ENCODE peak calls at places on chromosomes 16 and 17, in six cellular contexts. One of them, this sample, is unnamed.

GRCh38 chr17:68378202-68379149 is 78.8 kb downstream of the WIPI1 start:
- DNase-seq in GM12864: no peak
- DNase-seq in psoas muscle: peak
- DNase-seq in AG04450: peak
- DNase-seq in lower leg skin: peak
- DNase-seq in ascending aorta: peak
- DNase-seq in this sample: no peak

GRCh38 chr17:77733576-77734296 is 224.8 kb upstream of the TNRC6C start:
- DNase-seq in ascending aorta: no peak
- DNase-seq in lower leg skin: peak
- DNase-seq in GM12864: no peak
- DNase-seq in psoas muscle: no peak
- DNase-seq in AG04450: no peak
- DNase-seq in this sample: no peak

GRCh38 chr17:60354223-60354622 is 37.7 kb downstream of the USP32 start:
- DNase-seq in ascending aorta: no peak
- DNase-seq in GM12864: no peak
- DNase-seq in AG04450: peak
- DNase-seq in psoas muscle: no peak
- DNase-seq in lower leg skin: no peak
- DNase-seq in this sample: no peak

GRCh38 chr17:57868775-57869598 is 19.1 kb upstream of the MRPS23 start:
- DNase-seq in GM12864: no peak
- DNase-seq in psoas muscle: no peak
- DNase-seq in AG04450: no peak
- DNase-seq in lower leg skin: no peak
- DNase-seq in ascending aorta: no peak
- DNase-seq in this sample: no peak

GRCh38 chr16:4306439-4307214 is 9.2 kb upstream of the GLIS2 start:
- DNase-seq in AG04450: no peak
- DNase-seq in psoas muscle: no peak
- DNase-seq in lower leg skin: no peak
- DNase-seq in ascending aorta: no peak
- DNase-seq in GM12864: no peak
- DNase-seq in this sample: no peak

GRCh38 chr17:42519546-42520444 is 16.2 kb upstream of the NAGLU start:
- DNase-seq in ascending aorta: peak
- DNase-seq in AG04450: peak
- DNase-seq in psoas muscle: peak
- DNase-seq in lower leg skin: peak
- DNase-seq in GM12864: no peak
- DNase-seq in this sample: peak

GRCh38 chr16:85550422-85551318 is 62.5 kb upstream of the GSE1 start:
- DNase-seq in lower leg skin: no peak
- DNase-seq in ascending aorta: no peak
- DNase-seq in GM12864: no peak
- DNase-seq in AG04450: no peak
- DNase-seq in psoas muscle: no peak
- DNase-seq in this sample: no peak

GRCh38 chr16:11835891-11836652 is 15.3 kb downstream of the RSL1D1 start:
- DNase-seq in lower leg skin: no peak
- DNase-seq in ascending aorta: no peak
- DNase-seq in AG04450: no peak
- DNase-seq in GM12864: no peak
- DNase-seq in psoas muscle: no peak
- DNase-seq in this sample: no peak

GRCh38 chr17:68807998-68808772 is 147.0 kb downstream of the ABCA8 start:
- DNase-seq in psoas muscle: no peak
- DNase-seq in GM12864: no peak
- DNase-seq in lower leg skin: no peak
- DNase-seq in ascending aorta: no peak
- DNase-seq in AG04450: no peak
- DNase-seq in this sample: no peak

GRCh38 chr17:69898606-69899005 is 176.4 kb upstream of the KCNJ16 start:
- DNase-seq in AG04450: no peak
- DNase-seq in lower leg skin: no peak
- DNase-seq in psoas muscle: no peak
- DNase-seq in GM12864: no peak
- DNase-seq in ascending aorta: no peak
- DNase-seq in this sample: no peak

GRCh38 chr16:16014329-16015224 is 65.2 kb downstream of the ABCC1 start:
- DNase-seq in lower leg skin: no peak
- DNase-seq in AG04450: no peak
- DNase-seq in GM12864: no peak
- DNase-seq in psoas muscle: peak
- DNase-seq in ascending aorta: peak
- DNase-seq in this sample: no peak

GRCh38 chr17:39306509-39307212 is 80.9 kb upstream of the STAC2 start:
- DNase-seq in lower leg skin: no peak
- DNase-seq in GM12864: no peak
- DNase-seq in ascending aorta: no peak
- DNase-seq in psoas muscle: no peak
- DNase-seq in AG04450: no peak
- DNase-seq in this sample: no peak

GRCh38 chr16:62035115-62036092 is 834 bp downstream of the CDH8 start:
- DNase-seq in psoas muscle: no peak
- DNase-seq in ascending aorta: no peak
- DNase-seq in GM12864: no peak
- DNase-seq in AG04450: no peak
- DNase-seq in lower leg skin: no peak
- DNase-seq in this sample: no peak

GRCh38 chr16:49651226-49651625 is 204.7 kb downstream of the ZNF423 start:
- DNase-seq in psoas muscle: no peak
- DNase-seq in lower leg skin: no peak
- DNase-seq in GM12864: no peak
- DNase-seq in AG04450: no peak
- DNase-seq in ascending aorta: no peak
- DNase-seq in this sample: no peak

GRCh38 chr16:56625140-56625942 is at the start of gene MT1E:
- DNase-seq in AG04450: no peak
- DNase-seq in lower leg skin: peak
- DNase-seq in ascending aorta: no peak
- DNase-seq in GM12864: no peak
- DNase-seq in psoas muscle: peak
- DNase-seq in this sample: no peak

GRCh38 chr17:44204453-44204882 is 4.8 kb upstream of the ATXN7L3 start:
- DNase-seq in GM12864: no peak
- DNase-seq in ascending aorta: no peak
- DNase-seq in lower leg skin: peak
- DNase-seq in psoas muscle: no peak
- DNase-seq in AG04450: no peak
- DNase-seq in this sample: no peak

GRCh38 chr16:69187387-69187890 is 475 bp downstream of the SNTB2 start:
- DNase-seq in AG04450: no peak
- DNase-seq in GM12864: no peak
- DNase-seq in lower leg skin: peak
- DNase-seq in psoas muscle: peak
- DNase-seq in ascending aorta: no peak
- DNase-seq in this sample: no peak

GRCh38 chr17:34996422-34997029 is 16.2 kb downstream of the LIG3 start:
- DNase-seq in AG04450: no peak
- DNase-seq in lower leg skin: no peak
- DNase-seq in psoas muscle: no peak
- DNase-seq in GM12864: no peak
- DNase-seq in ascending aorta: no peak
- DNase-seq in this sample: no peak

GRCh38 chr17:43854498-43854897 is 7.5 kb downstream of the CD300LG start:
- DNase-seq in ascending aorta: no peak
- DNase-seq in GM12864: no peak
- DNase-seq in AG04450: no peak
- DNase-seq in psoas muscle: no peak
- DNase-seq in lower leg skin: no peak
- DNase-seq in this sample: no peak

GRCh38 chr16:21980032-21980431 is 20.9 kb downstream of the PDZD9 start:
- DNase-seq in psoas muscle: no peak
- DNase-seq in GM12864: no peak
- DNase-seq in ascending aorta: no peak
- DNase-seq in lower leg skin: no peak
- DNase-seq in AG04450: no peak
- DNase-seq in this sample: no peak

GRCh38 chr16:54244061-54244886 is 42.3 kb downstream of the IRX3 start:
- DNase-seq in AG04450: no peak
- DNase-seq in lower leg skin: peak
- DNase-seq in psoas muscle: no peak
- DNase-seq in GM12864: no peak
- DNase-seq in ascending aorta: no peak
- DNase-seq in this sample: no peak

GRCh38 chr16:53809088-53809951 is 105.4 kb downstream of the FTO start:
- DNase-seq in GM12864: no peak
- DNase-seq in psoas muscle: no peak
- DNase-seq in ascending aorta: no peak
- DNase-seq in AG04450: peak
- DNase-seq in lower leg skin: no peak
- DNase-seq in this sample: no peak

GRCh38 chr16:77888786-77889185 is 100.4 kb downstream of the VAT1L start:
- DNase-seq in psoas muscle: no peak
- DNase-seq in GM12864: no peak
- DNase-seq in lower leg skin: peak
- DNase-seq in AG04450: no peak
- DNase-seq in ascending aorta: no peak
- DNase-seq in this sample: no peak

GRCh38 chr17:52965856-52966255 is 807.3 kb upstream of the CA10 start:
- DNase-seq in AG04450: no peak
- DNase-seq in GM12864: no peak
- DNase-seq in psoas muscle: no peak
- DNase-seq in ascending aorta: no peak
- DNase-seq in lower leg skin: no peak
- DNase-seq in this sample: no peak

GRCh38 chr16:65122974-65123845 is 1.3 kb upstream of the CDH11 start:
- DNase-seq in ascending aorta: no peak
- DNase-seq in AG04450: no peak
- DNase-seq in psoas muscle: peak
- DNase-seq in lower leg skin: peak
- DNase-seq in GM12864: no peak
- DNase-seq in this sample: no peak

GRCh38 chr17:77887464-77888241 is 70.8 kb upstream of the TNRC6C start:
- DNase-seq in ascending aorta: peak
- DNase-seq in lower leg skin: peak
- DNase-seq in GM12864: no peak
- DNase-seq in psoas muscle: peak
- DNase-seq in AG04450: peak
- DNase-seq in this sample: peak

GRCh38 chr16:74661064-74661463 is 5.6 kb downstream of the RFWD3 start:
- DNase-seq in GM12864: no peak
- DNase-seq in AG04450: no peak
- DNase-seq in psoas muscle: no peak
- DNase-seq in lower leg skin: no peak
- DNase-seq in ascending aorta: no peak
- DNase-seq in this sample: no peak

GRCh38 chr17:2053380-2054261 is 1.3 kb upstream of the HIC1 start:
- DNase-seq in lower leg skin: peak
- DNase-seq in ascending aorta: no peak
- DNase-seq in psoas muscle: peak
- DNase-seq in AG04450: no peak
- DNase-seq in GM12864: no peak
- DNase-seq in this sample: no peak
- TF ChIP-seq CTCF in lower leg skin: no peak
- TF ChIP-seq CTCF in ascending aorta: peak
- TF ChIP-seq CTCF in psoas muscle: peak
- TF ChIP-seq CTCF in AG04450: peak
- TF ChIP-seq CTCF in GM12864: peak
- TF ChIP-seq CTCF in this sample: peak

DNA sequence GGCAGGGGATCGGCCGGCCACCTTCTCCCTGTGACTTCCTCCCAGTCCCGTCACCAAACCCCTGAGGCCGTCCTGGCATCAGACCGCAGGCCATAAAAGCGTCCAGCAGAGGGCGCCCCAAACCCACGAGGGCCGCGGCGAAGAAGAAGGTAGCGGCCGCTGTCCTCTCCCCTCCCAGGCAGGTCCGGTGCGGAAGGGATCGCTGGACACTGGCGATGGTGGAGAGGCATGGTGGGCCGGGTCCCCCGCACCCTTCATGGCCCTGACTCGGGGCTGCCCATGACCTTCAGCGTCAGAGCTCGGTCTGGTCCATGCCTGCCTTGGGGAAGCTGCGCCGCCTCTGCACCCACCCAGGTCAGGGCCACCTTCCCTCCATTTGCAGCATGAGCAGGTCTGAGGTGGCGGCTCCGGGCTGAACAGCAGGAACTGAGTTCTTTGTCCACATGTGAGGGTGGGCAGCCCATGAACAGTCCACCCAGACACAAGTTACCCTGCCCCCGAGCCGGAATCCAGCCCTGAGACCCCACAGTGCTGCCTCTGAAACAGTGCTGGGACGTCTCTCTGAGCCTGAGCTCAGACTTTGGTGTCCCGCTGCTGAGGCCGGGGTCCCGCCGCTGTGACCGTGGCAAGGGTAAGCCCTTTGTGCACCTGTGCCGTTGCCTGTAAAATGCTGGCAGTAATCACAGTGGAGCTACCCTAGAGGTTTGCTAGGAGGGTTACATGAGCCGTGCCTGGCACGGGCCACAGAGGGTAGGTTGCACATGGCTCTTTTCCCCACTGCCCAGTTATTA is 40.8 kb upstream of the CMIP start:
- DNase-seq in AG04450: peak
- DNase-seq in ascending aorta: peak
- DNase-seq in psoas muscle: peak
- DNase-seq in GM12864: peak
- DNase-seq in lower leg skin: peak
- DNase-seq in this sample: no peak
- H3K4me3 ChIP-seq in AG04450: peak
- H3K4me3 ChIP-seq in ascending aorta: peak
- H3K4me3 ChIP-seq in psoas muscle: peak
- H3K4me3 ChIP-seq in GM12864: peak
- H3K4me3 ChIP-seq in lower leg skin: no peak
- H3K4me3 ChIP-seq in this sample: peak

GRCh38 chr17:81094224-81094743 is 59.3 kb downstream of the BAIAP2 start:
- DNase-seq in AG04450: no peak
- DNase-seq in GM12864: no peak
- DNase-seq in lower leg skin: no peak
- DNase-seq in ascending aorta: no peak
- DNase-seq in psoas muscle: no peak
- DNase-seq in this sample: no peak
- TF ChIP-seq CTCF in AG04450: peak
- TF ChIP-seq CTCF in GM12864: no peak
- TF ChIP-seq CTCF in lower leg skin: no peak
- TF ChIP-seq CTCF in ascending aorta: no peak
- TF ChIP-seq CTCF in psoas muscle: no peak
- TF ChIP-seq CTCF in this sample: no peak

DNA sequence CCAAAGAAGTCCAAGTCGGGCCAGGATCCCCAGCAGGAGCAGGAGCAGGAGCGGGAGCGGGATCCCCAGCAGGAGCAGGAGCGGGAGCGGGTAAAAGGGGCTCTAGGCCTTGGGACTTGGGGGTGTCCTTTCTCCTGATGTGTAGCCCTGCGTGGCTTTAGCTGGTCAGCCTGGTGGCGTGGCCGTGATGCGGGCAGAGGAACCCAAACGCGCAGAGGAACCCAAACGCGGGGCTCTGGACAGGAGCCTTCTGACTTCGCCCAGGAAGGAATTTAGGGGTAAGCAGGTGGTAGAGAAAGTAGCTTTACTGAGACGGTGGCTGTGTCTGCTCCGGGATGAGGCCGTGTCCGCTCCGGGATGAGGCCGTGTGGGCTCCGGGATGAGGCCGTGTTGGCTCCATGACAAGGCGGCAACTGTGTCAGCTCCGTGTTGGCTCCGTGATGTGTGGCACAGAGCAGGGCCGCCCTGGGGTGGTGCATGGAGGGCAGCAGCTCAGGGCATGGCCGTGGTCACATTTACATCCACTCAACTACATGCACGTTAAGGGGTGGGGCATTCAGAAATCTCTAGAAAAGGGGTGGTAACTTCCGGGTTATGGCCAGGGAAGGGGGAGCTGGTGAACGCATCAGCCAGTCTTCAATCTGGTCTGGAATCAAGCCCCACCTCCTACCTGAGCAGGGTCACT is 19.5 kb downstream of the ASPSCR1 start:
- DNase-seq in lower leg skin: no peak
- DNase-seq in ascending aorta: no peak
- DNase-seq in AG04450: no peak
- DNase-seq in GM12864: no peak
- DNase-seq in psoas muscle: no peak
- DNase-seq in this sample: no peak
- H3K4me3 ChIP-seq in lower leg skin: no peak
- H3K4me3 ChIP-seq in ascending aorta: no peak
- H3K4me3 ChIP-seq in AG04450: no peak
- H3K4me3 ChIP-seq in GM12864: no peak
- H3K4me3 ChIP-seq in psoas muscle: no peak
- H3K4me3 ChIP-seq in this sample: no peak